ENCODE peak calls at places on chromosomes 16 and 17, in seven cellular contexts. V, Y, Z, K, I, H and F are unnamed samples.

GRCh38 chr16:30606004-30606403 is 4.2 kb downstream of the ZNF689 start:
- DNase-seq in V (no peak), Y (no peak), Z (no peak), K (no peak), I (no peak), H (no peak), F (no peak)

GRCh38 chr16:1169285-1170075 is 16.6 kb downstream of the CACNA1H start:
- DNase-seq in V (peak), Y (no peak), Z (no peak), K (no peak), I (no peak), H (no peak), F (no peak)

GRCh38 chr16:56201030-56201429 is 9.7 kb downstream of the GNAO1 start:
- DNase-seq in V (no peak), Y (no peak), Z (no peak), K (no peak), I (no peak), H (no peak), F (no peak)

GRCh38 chr17:77216435-77216980 is 75.7 kb downstream of the SEC14L1 start:
- DNase-seq in V (no peak), Y (no peak), Z (no peak), K (no peak), I (no peak), H (no peak), F (no peak)

GRCh38 chr17:79188048-79188447 is 113.4 kb downstream of the ENGASE start:
- DNase-seq in V (peak), Y (peak), Z (peak), K (no peak), I (no peak), H (no peak), F (peak)

GRCh38 chr17:83052241-83052564 is 27.2 kb upstream of the METRNL start:
- DNase-seq in V (no peak), Y (no peak), Z (no peak), K (no peak), I (no peak), H (no peak), F (no peak)

GRCh38 chr17:33267279-33267790 is 25.8 kb downstream of the ASIC2 start:
- DNase-seq in V (no peak), Y (no peak), Z (no peak), K (peak), I (no peak), H (no peak), F (no peak)

GRCh38 chr16:81036751-81037350 is 1.2 kb downstream of the ATMIN start:
- DNase-seq in V (no peak), Y (no peak), Z (no peak), K (no peak), I (no peak), H (no peak), F (no peak)

GRCh38 chr17:59754547-59754946 is 47.1 kb downstream of the VMP1 start:
- DNase-seq in V (peak), Y (no peak), Z (no peak), K (peak), I (no peak), H (peak), F (no peak)

GRCh38 chr17:155576-155975 is 18.2 kb downstream of the SCGB1C2 start:
- DNase-seq in V (no peak), Y (no peak), Z (no peak), K (no peak), I (peak), H (no peak), F (no peak)

GRCh38 chr17:4033751-4034251 is 69.6 kb upstream of the ATP2A3 start:
- DNase-seq in V (no peak), Y (no peak), Z (no peak), K (no peak), I (peak), H (no peak), F (peak)

GRCh38 chr16:88595101-88595500 is 24.9 kb downstream of the ZC3H18 start:
- DNase-seq in V (no peak), Y (no peak), Z (no peak), K (no peak), I (no peak), H (no peak), F (no peak)

GRCh38 chr17:63974594-63975192 is 2.0 kb upstream of the SCN4A start:
- DNase-seq in V (no peak), Y (no peak), Z (no peak), K (peak), I (no peak), H (no peak), F (no peak)

GRCh38 chr17:59530561-59530960 is 34.8 kb upstream of the DHX40 start:
- DNase-seq in V (no peak), Y (no peak), Z (no peak), K (no peak), I (no peak), H (no peak), F (no peak)

GRCh38 chr17:59838196-59838911 is 54.4 kb downstream of the TUBD1 start:
- DNase-seq in V (no peak), Y (no peak), Z (no peak), K (peak), I (no peak), H (no peak), F (peak)

GRCh38 chr17:18981642-18982424 is 22.7 kb downstream of the FAM83G start:
- DNase-seq in V (peak), Y (peak), Z (peak), K (peak), I (peak), H (no peak), F (peak)

GRCh38 chr17:50365165-50365564 is 7.8 kb downstream of the MRPL27 start:
- DNase-seq in V (no peak), Y (no peak), Z (no peak), K (no peak), I (no peak), H (no peak), F (no peak)

GRCh38 chr17:57404073-57404472 is 147.8 kb downstream of the MSI2 start:
- DNase-seq in V (no peak), Y (no peak), Z (no peak), K (no peak), I (no peak), H (no peak), F (no peak)

GRCh38 chr17:83193336-83194188 is 114.2 kb downstream of the METRNL start:
- DNase-seq in V (peak), Y (no peak), Z (no peak), K (peak), I (no peak), H (no peak), F (peak)

GRCh38 chr17:1179635-1180433 is at the start of gene ABR:
- DNase-seq in V (no peak), Y (peak), Z (no peak), K (peak), I (no peak), H (no peak), F (peak)

GRCh38 chr16:48217708-48218107 is 26.4 kb upstream of the LONP2 start:
- DNase-seq in V (no peak), Y (no peak), Z (no peak), K (no peak), I (no peak), H (no peak), F (no peak)

GRCh38 chr16:10906482-10906881 is 29.5 kb downstream of the CIITA start:
- DNase-seq in V (no peak), Y (no peak), Z (no peak), K (no peak), I (no peak), H (no peak), F (no peak)

GRCh38 chr17:56478836-56479447 is 114.6 kb upstream of the NOG start:
- DNase-seq in V (peak), Y (peak), Z (no peak), K (peak), I (no peak), H (no peak), F (no peak)

GRCh38 chr17:50947844-50948514 is 81.8 kb upstream of the TOB1 start:
- DNase-seq in V (peak), Y (no peak), Z (peak), K (no peak), I (peak), H (no peak), F (peak)

GRCh38 chr16:21646721-21647561 is 5.5 kb downstream of the IGSF6 start:
- DNase-seq in V (no peak), Y (no peak), Z (no peak), K (no peak), I (no peak), H (no peak), F (peak)

GRCh38 chr16:28187595-28188004 is 24.2 kb downstream of the XPO6 start:
- DNase-seq in V (no peak), Y (no peak), Z (no peak), K (no peak), I (no peak), H (no peak), F (no peak)

GRCh38 chr16:46896314-46896968 is 12.3 kb downstream of the GPT2 start:
- DNase-seq in V (peak), Y (no peak), Z (no peak), K (no peak), I (no peak), H (no peak), F (no peak)

GRCh38 chr17:41131979-41132378 is 8.0 kb upstream of the KRTAP4-12 start:
- DNase-seq in V (no peak), Y (no peak), Z (no peak), K (no peak), I (no peak), H (no peak), F (no peak)

GRCh38 chr17:77131919-77132318 is 8.8 kb upstream of the SEC14L1 start:
- DNase-seq in V (no peak), Y (no peak), Z (no peak), K (no peak), I (no peak), H (no peak), F (no peak)

GRCh38 chr16:878071-878784 is 77.7 kb upstream of the GNG13 start:
- DNase-seq in V (no peak), Y (no peak), Z (peak), K (no peak), I (no peak), H (no peak), F (peak)

GRCh38 chr16:377419-377951 is 4.3 kb downstream of the PGAP6 start:
- DNase-seq in V (no peak), Y (no peak), Z (no peak), K (no peak), I (no peak), H (no peak), F (peak)

GRCh38 chr16:87321336-87322107 is 4.3 kb upstream of the C16orf95 start:
- DNase-seq in V (no peak), Y (no peak), Z (no peak), K (no peak), I (no peak), H (no peak), F (no peak)

GRCh38 chr17:19578545-19578944 is 44.9 kb downstream of the SLC47A1 start:
- DNase-seq in V (no peak), Y (no peak), Z (no peak), K (peak), I (no peak), H (no peak), F (no peak)

GRCh38 chr16:22278418-22278817 is 18.8 kb upstream of the POLR3E start:
- DNase-seq in V (no peak), Y (no peak), Z (no peak), K (no peak), I (no peak), H (no peak), F (no peak)

GRCh38 chr17:60327870-60328362 is 64.0 kb downstream of the USP32 start:
- DNase-seq in V (no peak), Y (no peak), Z (no peak), K (no peak), I (no peak), H (no peak), F (no peak)